ENCODE peak calls at places on chromosomes 12 and 14, in six cellular contexts. L, Z, N, D, R and E are unnamed samples.

GRCh38 chr12:114168061-114168460 is 201.9 kb upstream of the RBM19 start:
- DNase-seq in N (no peak), D (no peak), L (no peak), Z (no peak), R (no peak), E (peak; percentile 86)

GRCh38 chr12:46722737-46723136 is 103.1 kb downstream of the SLC38A4 start:
- DNase-seq in D (no peak), L (no peak), Z (no peak), N (peak; percentile 16), R (no peak), E (peak; percentile 30)

GRCh38 chr12:110844551-110845395 is 2.0 kb upstream of the CCDC63 start:
- DNase-seq in N (peak; percentile 70), L (no peak), R (no peak), Z (no peak), D (no peak), E (peak; percentile 72)

GRCh38 chr14:33280646-33281045 is 342.0 kb downstream of the NPAS3 start:
- DNase-seq in N (no peak), Z (no peak), D (no peak), L (no peak), R (no peak), E (peak; percentile 22)

GRCh38 chr14:24204163-24205146 is 1.0 kb upstream of the TSSK4 start:
- DNase-seq in D (no peak), Z (no peak), L (no peak), N (no peak), R (no peak), E (no peak)

GRCh38 chr12:117438809-117439208 is 77.4 kb upstream of the NOS1 start:
- DNase-seq in Z (no peak), D (no peak), N (no peak), R (no peak), L (no peak), E (no peak)

GRCh38 chr14:104977681-104978647 is at the start of gene AHNAK2:
- DNase-seq in D (peak; percentile 53), N (peak; percentile 65), L (peak; percentile 79), R (peak; percentile 89), Z (peak; percentile 68), E (peak; percentile 90)

GRCh38 chr14:22386924-22387775 is 201.9 kb downstream of the DAD1 start:
- DNase-seq in Z (peak; percentile 53), D (peak; percentile 77), R (peak; percentile 72), L (peak; percentile 67), N (peak; percentile 86), E (peak; percentile 87)

GRCh38 chr12:60230103-60230502 is 634.3 kb downstream of the SLC16A7 start:
- DNase-seq in D (no peak), Z (no peak), N (no peak), L (no peak), R (no peak), E (peak; percentile 3)

GRCh38 chr12:113476093-113476986 is 4.7 kb upstream of the LHX5 start:
- DNase-seq in L (no peak), D (no peak), N (no peak), R (no peak), Z (no peak), E (no peak)

GRCh38 chr12:100404769-100405407 is 48.0 kb downstream of the SLC17A8 start:
- DNase-seq in D (no peak), N (peak; percentile 60), R (peak; percentile 87), L (peak; percentile 36), Z (peak; percentile 84), E (peak; percentile 41)

GRCh38 chr12:116760621-116761020 is 22.5 kb downstream of the RNFT2 start:
- DNase-seq in N (no peak), Z (no peak), L (no peak), R (no peak), D (no peak), E (no peak)